ENCODE peak calls at places on chromosomes 7 and 10, in six cellular contexts. J, R, Z, P, F and V are unnamed samples.
A peak's percentile ranks its signal among the peaks of the same experiment; 100 is the strongest.

GRCh38 chr7:117124585-117125220 is 171.4 kb downstream of the ST7 start:
- DNase-seq in Z (peak; percentile 94), R (peak; percentile 93), J (peak; percentile 13), F (peak; percentile 85), P (no peak), V (peak; percentile 57)

GRCh38 chr10:95211606-95212279 is 17.7 kb downstream of the ACSM6 start:
- DNase-seq in Z (no peak), P (no peak), J (no peak), R (no peak), F (peak; percentile 77), V (no peak)

GRCh38 chr10:3472705-3473078 is 300.1 kb upstream of the PITRM1 start:
- DNase-seq in R (peak; percentile 77), P (no peak), Z (no peak), F (peak; percentile 96), J (no peak), V (no peak)

GRCh38 chr10:58064714-58065528 is 202.8 kb downstream of the IPMK start:
- DNase-seq in R (peak; percentile 72), J (no peak), F (peak; percentile 41), P (peak; percentile 24), Z (peak; percentile 34), V (no peak)

GRCh38 chr7:114663502-114663901 is 248.9 kb downstream of the FOXP2 start:
- DNase-seq in P (no peak), F (peak; percentile 50), R (peak; percentile 69), Z (no peak), J (no peak), V (peak; percentile 22)

GRCh38 chr10:93598157-93598556 is 2.9 kb downstream of the RBP4 start:
- DNase-seq in R (no peak), P (no peak), F (peak; percentile 55), Z (no peak), J (no peak), V (no peak)

GRCh38 chr10:22334414-22335203 is 10.7 kb upstream of the SPAG6 start:
- DNase-seq in R (no peak), J (no peak), F (no peak), P (no peak), Z (no peak), V (no peak)

GRCh38 chr10:122543676-122544075 is 16.9 kb upstream of the DMBT1 start:
- DNase-seq in P (no peak), J (no peak), F (no peak), Z (no peak), R (no peak), V (no peak)

GRCh38 chr7:116650436-116650835 is 21.6 kb upstream of the MET start:
- DNase-seq in F (no peak), R (no peak), Z (no peak), P (no peak), J (no peak), V (no peak)

GRCh38 chr10:3399756-3400155 is 227.2 kb upstream of the PITRM1 start:
- DNase-seq in R (no peak), F (peak; percentile 7), J (no peak), P (no peak), Z (no peak), V (no peak)

GRCh38 chr10:93280699-93281366 is 201.3 kb downstream of the MYOF start:
- DNase-seq in R (no peak), F (no peak), Z (no peak), J (no peak), P (no peak), V (no peak)

GRCh38 chr10:73190188-73190587 is 22.3 kb downstream of the FAM149B1 start:
- DNase-seq in P (no peak), F (no peak), R (no peak), Z (no peak), J (no peak), V (no peak)

GRCh38 chr10:127227663-127228062 is 31.3 kb upstream of the INSYN2A start:
- DNase-seq in Z (no peak), F (no peak), P (no peak), J (no peak), R (no peak), V (no peak)

GRCh38 chr7:92306153-92306552 is 60.4 kb downstream of the ANKIB1 start:
- DNase-seq in Z (no peak), R (no peak), J (no peak), F (peak; percentile 42), P (no peak), V (no peak)

GRCh38 chr7:30469303-30469702 is 9.3 kb downstream of the NOD1 start:
- DNase-seq in F (peak; percentile 99), P (peak; percentile 66), Z (no peak), J (no peak), R (peak; percentile 100), V (no peak)

GRCh38 chr7:69677054-69677847 is 79.0 kb downstream of the AUTS2 start:
- DNase-seq in P (peak; percentile 4), R (no peak), J (no peak), Z (no peak), F (no peak), V (no peak)

GRCh38 chr7:116230191-116231005 is 20.1 kb downstream of the TES start:
- DNase-seq in J (no peak), P (no peak), F (no peak), Z (no peak), R (peak; percentile 54), V (no peak)

GRCh38 chr7:151082151-151083070 is 882 bp downstream of the TMUB1 start:
- DNase-seq in F (no peak), Z (peak; percentile 52), R (no peak), J (no peak), P (no peak), V (no peak)

GRCh38 chr10:117476716-117477115 is 65.8 kb upstream of the EMX2 start:
- DNase-seq in Z (no peak), P (no peak), J (no peak), F (no peak), R (no peak), V (no peak)

GRCh38 chr7:156473476-156474240 is 166.9 kb upstream of the RNF32 start:
- DNase-seq in R (peak; percentile 3), Z (peak; percentile 64), J (no peak), F (peak; percentile 32), P (peak; percentile 59), V (no peak)

GRCh38 chr7:74475243-74475986 is 21.7 kb downstream of the GTF2IRD1 start:
- DNase-seq in P (no peak), R (no peak), F (no peak), Z (no peak), J (no peak), V (no peak)

GRCh38 chr10:86535057-86535882 is 13.7 kb upstream of the WAPL start:
- DNase-seq in R (no peak), F (peak; percentile 29), P (peak; percentile 95), J (peak; percentile 13), Z (peak; percentile 76), V (peak; percentile 46)

GRCh38 chr7:18890134-18890533 is 227.3 kb downstream of the TWIST1 start:
- DNase-seq in R (peak; percentile 78), F (peak; percentile 53), Z (no peak), P (no peak), J (no peak), V (no peak)

GRCh38 chr10:119654540-119654939 is 3.4 kb downstream of the BAG3 start:
- DNase-seq in J (no peak), P (peak; percentile 66), R (peak; percentile 35), F (peak; percentile 87), Z (no peak), V (no peak)

GRCh38 chr10:92480422-92480821 is 93.5 kb downstream of the IDE start:
- DNase-seq in J (no peak), F (no peak), R (no peak), P (no peak), Z (no peak), V (no peak)

GRCh38 chr7:39238209-39238869 is 260.6 kb downstream of the POU6F2 start:
- DNase-seq in F (no peak), J (no peak), Z (peak; percentile 10), P (no peak), R (no peak), V (no peak)

GRCh38 chr7:39413866-39414668 is 152.1 kb upstream of the YAE1 start:
- DNase-seq in R (peak; percentile 11), Z (peak; percentile 36), J (peak; percentile 11), P (peak; percentile 13), F (peak; percentile 3), V (peak; percentile 76)

GRCh38 chr7:1812693-1813393 is 142.8 kb downstream of the ELFN1 start:
- DNase-seq in P (peak; percentile 25), J (no peak), R (no peak), Z (no peak), F (no peak), V (no peak)
- TF ChIP-seq CTCF in P (no peak), J (no peak), R (peak; percentile 39), Z (no peak), F (no peak), V (no peak)

GRCh38 chr10:97292097-97292861 is at the start of gene ARHGAP19:
- DNase-seq in F (peak; percentile 97), Z (peak; percentile 96), J (peak; percentile 86), R (peak; percentile 98), P (peak; percentile 97), V (peak; percentile 87)
- TF ChIP-seq CTCF in F (peak; percentile 22), Z (no peak), J (no peak), R (peak; percentile 28), P (peak; percentile 14), V (peak; percentile 23)

GRCh38 chr7:95718556-95719410 is 53.6 kb upstream of the DYNC1I1 start:
- DNase-seq in Z (peak; percentile 15), F (peak; percentile 46), J (no peak), P (peak; percentile 21), R (peak; percentile 37), V (no peak)
- TF ChIP-seq CTCF in Z (peak; percentile 38), F (peak; percentile 10), J (no peak), P (peak; percentile 65), R (peak; percentile 31), V (peak; percentile 39)

GRCh38 chr10:16155761-16156322 is 281.0 kb upstream of the PTER start:
- DNase-seq in Z (no peak), P (no peak), J (no peak), R (no peak), F (no peak), V (no peak)
- TF ChIP-seq CTCF in Z (no peak), P (no peak), J (no peak), R (no peak), F (no peak), V (peak; percentile 13)

DNA sequence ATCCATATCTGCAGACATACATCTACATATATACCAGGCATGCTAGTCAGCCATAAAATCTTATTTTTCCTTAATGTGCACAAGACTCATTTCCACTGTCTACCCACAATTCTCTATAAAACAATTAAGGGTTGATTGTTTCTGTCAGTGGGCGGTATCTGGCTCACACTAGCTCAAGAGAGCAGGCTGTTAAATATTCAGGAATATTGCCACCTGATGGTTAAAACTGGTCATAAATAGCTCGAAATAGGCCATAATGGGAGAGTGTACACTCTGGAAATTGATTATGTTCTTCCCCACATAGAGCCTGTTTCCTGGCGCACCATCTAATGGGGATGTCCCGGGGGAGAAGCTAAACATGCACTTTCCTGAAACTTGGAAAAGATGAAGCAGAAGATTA is 620.6 kb upstream of the ANKRD30A start:
- DNase-seq in P (no peak), J (no peak), R (no peak), Z (no peak), F (peak; percentile 37), V (no peak)
- TF ChIP-seq CTCF in P (no peak), J (no peak), R (no peak), Z (no peak), F (no peak), V (no peak)